ENCODE peak calls at places on chromosome 10, in four cellular contexts. C is B cell, S is SK-N-SH, A is mammary epithelial cell. X is an unnamed sample.

GRCh38 chr10:132522521-132523411 is 14.8 kb upstream of the INPP5A start:
- DNase-seq in S (peak; percentile 19), A (no peak), C (no peak), X (no peak)

GRCh38 chr10:52390388-52390787 is 76.3 kb downstream of the DKK1 start:
- DNase-seq in C (no peak), A (no peak), S (no peak), X (no peak)

GRCh38 chr10:72348282-72348681 is 6.4 kb downstream of the DNAJB12 start:
- DNase-seq in A (no peak), C (no peak), S (no peak), X (no peak)

GRCh38 chr10:50224330-50224952 is 26.9 kb downstream of the ASAH2 start:
- DNase-seq in C (peak; percentile 49), A (peak; percentile 74), S (peak; percentile 28), X (no peak)

GRCh38 chr10:47181057-47181849 is 118.7 kb upstream of the GDF10 start:
- DNase-seq in C (no peak), S (no peak), A (no peak), X (no peak)

GRCh38 chr10:70480254-70480861 is 1.8 kb downstream of the PALD1 start:
- DNase-seq in C (peak; percentile 74), A (no peak), S (no peak), X (no peak)

GRCh38 chr10:114486938-114487814 is 82.9 kb upstream of the AFAP1L2 start:
- DNase-seq in C (no peak), S (peak; percentile 37), A (peak; percentile 84), X (no peak)

GRCh38 chr10:43814611-43815010 is 165.9 kb upstream of the ZNF32 start:
- DNase-seq in S (no peak), A (no peak), C (no peak), X (no peak)

GRCh38 chr10:121974019-121974534 is 940 bp downstream of the NSMCE4A start:
- DNase-seq in S (no peak), C (no peak), A (no peak), X (no peak)

GRCh38 chr10:133308431-133309110 is at the start of the genes TUBGCP2 and ZNF511:
- DNase-seq in C (peak; percentile 96), S (peak; percentile 95), A (no peak), X (peak; percentile 95)

GRCh38 chr10:133359554-133359971 is 1.7 kb upstream of the FUOM start:
- DNase-seq in S (peak; percentile 59), C (peak; percentile 49), A (peak; percentile 28), X (no peak)

GRCh38 chr10:79383974-79384606 is 36.8 kb downstream of the PPIF start:
- DNase-seq in C (no peak), S (peak; percentile 19), A (no peak), X (peak; percentile 10)

GRCh38 chr10:5434017-5434753 is 21.8 kb downstream of the NET1 start:
- DNase-seq in S (peak; percentile 47), C (no peak), A (peak; percentile 72), X (no peak)

GRCh38 chr10:89959433-89960110 is 258.2 kb downstream of the KIF20B start:
- DNase-seq in A (no peak), C (peak; percentile 10), S (no peak), X (no peak)

GRCh38 chr10:89952314-89952713 is 250.9 kb downstream of the KIF20B start:
- DNase-seq in C (no peak), A (no peak), S (no peak), X (no peak)

GRCh38 chr10:89954787-89955566 is 253.6 kb downstream of the KIF20B start:
- DNase-seq in S (no peak), A (no peak), C (no peak), X (no peak)
- TF ChIP-seq CTCF in S (peak; percentile 65), A (peak; percentile 30), C (peak; percentile 68), X (no peak)

GRCh38 chr10:97059006-97059871 is 126.5 kb downstream of the SLIT1 start:
- DNase-seq in S (peak; percentile 54), C (no peak), A (no peak), X (no peak)
- TF ChIP-seq CTCF in S (no peak), C (no peak), A (no peak), X (no peak)

DNA sequence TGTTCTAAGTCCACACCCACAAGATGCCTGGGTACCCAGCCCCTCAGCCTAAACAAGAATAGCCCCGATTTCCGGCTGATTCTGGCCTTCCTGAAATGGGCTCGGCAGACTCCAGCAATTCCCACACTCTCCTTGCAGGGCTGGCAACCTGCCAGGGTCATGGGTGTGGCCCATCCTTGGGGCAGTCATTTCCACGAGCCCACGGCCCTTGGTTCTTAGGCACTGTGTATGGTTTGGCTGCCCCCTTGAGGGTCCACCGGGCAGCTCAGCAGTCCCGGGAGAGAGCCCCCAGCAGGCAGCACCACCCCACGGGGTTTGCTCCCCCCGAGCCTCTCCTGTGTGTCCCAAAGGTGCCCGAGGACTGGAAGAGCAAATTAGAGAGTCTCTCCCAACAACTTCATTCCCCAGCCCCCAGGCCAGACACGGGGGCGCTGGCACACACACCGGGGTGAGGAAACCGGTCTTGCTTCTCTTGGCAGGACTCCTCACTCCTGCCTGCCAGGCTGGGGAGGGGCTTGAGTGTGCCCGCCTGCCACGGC is 142.2 kb downstream of the EMX2 start:
- DNase-seq in C (no peak), A (no peak), S (peak; percentile 48), X (no peak)
- TF ChIP-seq CTCF in C (no peak), A (peak; percentile 36), S (no peak), X (no peak)

GRCh38 chr10:74733612-74734011 is 92.8 kb upstream of the KAT6B start:
- DNase-seq in A (no peak), S (no peak), C (no peak), X (no peak)
- TF ChIP-seq CTCF in A (no peak), S (no peak), C (no peak), X (no peak)

GRCh38 chr10:84135836-84136235 is 3.5 kb upstream of the GHITM start:
- DNase-seq in A (no peak), C (no peak), S (no peak), X (no peak)

GRCh38 chr10:84138478-84139125 is 707 bp upstream of the GHITM start:
- DNase-seq in A (no peak), S (peak; percentile 34), C (no peak), X (peak; percentile 17)

GRCh38 chr10:84140036-84140379 is 699 bp downstream of the GHITM start:
- DNase-seq in A (no peak), C (no peak), S (peak; percentile 20), X (no peak)

GRCh38 chr10:84139126-84140035 is at the start of gene GHITM:
- DNase-seq in C (peak; percentile 98), S (peak; percentile 93), A (peak; percentile 97), X (peak; percentile 100)
- TF ChIP-seq CTCF in C (peak; percentile 44), S (peak; percentile 30), A (peak; percentile 51), X (peak; percentile 37)

GRCh38 chr10:77571490-77571889 is 66.1 kb downstream of the KCNMA1 start:
- DNase-seq in A (no peak), C (no peak), S (no peak), X (no peak)

GRCh38 chr10:77575271-77576006 is 62.2 kb downstream of the KCNMA1 start:
- DNase-seq in C (no peak), A (no peak), S (no peak), X (no peak)

GRCh38 chr10:77576633-77577032 is 61.0 kb downstream of the KCNMA1 start:
- DNase-seq in C (no peak), A (no peak), S (no peak), X (no peak)

GRCh38 chr10:77576007-77576367 is 61.6 kb downstream of the KCNMA1 start:
- DNase-seq in S (no peak), A (no peak), C (no peak), X (no peak)

GRCh38 chr10:77574436-77574835 is 63.2 kb downstream of the KCNMA1 start:
- DNase-seq in S (no peak), A (no peak), C (no peak), X (no peak)
- TF ChIP-seq CTCF in S (peak; percentile 40), A (no peak), C (no peak), X (no peak)

DNA sequence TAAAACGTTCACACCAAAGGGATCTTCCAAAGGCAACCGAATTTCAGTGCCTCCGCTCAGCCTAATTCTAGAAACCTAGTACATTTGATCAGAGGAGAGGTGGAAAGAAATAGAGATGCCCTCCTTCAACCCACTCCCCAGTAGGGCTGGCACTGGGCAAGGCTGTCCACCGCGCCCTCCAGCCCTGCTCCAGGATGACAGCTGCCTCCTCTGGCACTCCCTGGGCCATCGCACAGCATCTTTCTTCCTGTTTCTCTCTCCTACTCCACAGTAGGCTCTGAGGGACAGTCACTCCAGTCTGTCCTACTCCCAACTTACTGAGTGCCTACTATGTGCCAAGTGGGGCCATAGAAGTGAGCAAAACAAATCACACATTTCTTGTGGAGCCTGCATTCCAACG is 226.2 kb downstream of the SKIDA1 start:
- DNase-seq in C (no peak), A (no peak), S (no peak), X (no peak)
- TF ChIP-seq CTCF in C (no peak), A (no peak), S (no peak), X (no peak)

GRCh38 chr10:96622330-96622729 is 35.5 kb upstream of the TM9SF3 start:
- DNase-seq in C (no peak), S (no peak), A (no peak), X (no peak)

GRCh38 chr10:96625173-96625572 is 38.4 kb upstream of the TM9SF3 start:
- DNase-seq in S (no peak), A (no peak), C (no peak), X (no peak)

GRCh38 chr10:96627292-96627691 is 40.5 kb upstream of the TM9SF3 start:
- DNase-seq in C (no peak), S (no peak), A (no peak), X (no peak)

GRCh38 chr10:96626795-96627194 is 40.0 kb upstream of the TM9SF3 start:
- DNase-seq in A (no peak), C (no peak), S (no peak), X (no peak)
- TF ChIP-seq CTCF in A (peak; percentile 2), C (no peak), S (no peak), X (peak; percentile 15)

DNA sequence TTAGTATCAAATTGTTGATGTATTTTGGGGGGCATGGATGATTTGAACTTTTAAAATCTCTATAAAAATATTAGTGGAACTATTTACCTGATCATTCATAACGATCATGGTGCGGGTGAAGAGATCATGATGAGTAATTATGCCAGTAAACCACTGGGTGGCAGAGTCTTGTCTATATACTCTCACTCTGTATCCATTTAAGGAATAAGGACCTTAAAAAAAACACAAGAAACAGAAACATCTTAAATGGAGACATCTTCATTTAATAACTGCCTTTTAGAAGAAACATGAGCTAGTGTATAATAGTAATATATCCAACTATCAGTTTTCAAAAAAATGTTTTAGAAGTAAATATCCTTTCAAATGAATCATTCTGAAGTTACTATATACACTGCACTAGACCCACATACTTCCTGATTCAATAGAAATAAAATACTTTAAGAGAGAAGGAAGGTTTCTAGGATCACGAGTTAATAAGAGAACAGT is 84.0 kb downstream of the NRBF2 start:
- DNase-seq in C (peak; percentile 58), S (peak; percentile 54), A (peak; percentile 27), X (no peak)
- TF ChIP-seq CTCF in C (peak; percentile 83), S (peak; percentile 78), A (peak; percentile 64), X (peak; percentile 77)